ENCODE peak calls at places on chromosomes 2 and 18, in seven cellular contexts. M is stimulated activated naive CD8-positive, alpha-beta T cell treated with anti-CD3 and anti-CD28 coated beads, Interleukin-15, Interleukin-2, amounts not matched to agents 100 U/mL and 50 U/mL, for 24 hours; O is anterior cingulate cortex; K is AG04449; Q is body of pancreas; F is GM10248; J is D341Med. P is an unnamed sample.
A peak's percentile ranks its signal among the peaks of the same experiment; 100 is the strongest.

GRCh38 chr2:61179701-61180639 is 18.0 kb downstream of the C2orf74 start:
- DNase-seq in M (no peak), O (no peak), K (no peak), Q (peak; percentile 87), F (no peak), J (no peak), P (peak; percentile 70)

GRCh38 chr18:58590231-58590630 is 38.7 kb downstream of the ALPK2 start:
- DNase-seq in M (no peak), O (no peak), K (no peak), Q (no peak), F (no peak), J (no peak), P (peak; percentile 93)

GRCh38 chr2:24930768-24931167 is 10.7 kb upstream of the ADCY3 start:
- DNase-seq in M (peak; percentile 37), O (no peak), K (no peak), Q (no peak), F (peak; percentile 82), J (no peak), P (peak; percentile 34)

GRCh38 chr2:128746356-128746755 is 427.7 kb upstream of the HS6ST1 start:
- DNase-seq in M (no peak), O (no peak), K (no peak), Q (peak; percentile 89), F (no peak), J (no peak), P (peak; percentile 95)

GRCh38 chr2:185145316-185146121 is 547.2 kb downstream of the ZNF804A start:
- DNase-seq in M (no peak), O (no peak), K (no peak), Q (no peak), F (no peak), J (no peak), P (no peak)

GRCh38 chr2:208407667-208408066 is 1.1 kb downstream of the PTH2R start:
- DNase-seq in M (no peak), O (no peak), K (no peak), Q (peak; percentile 30), F (peak; percentile 17), J (peak; percentile 51), P (peak; percentile 48)

GRCh38 chr18:62324355-62324828 is 718 bp upstream of the TNFRSF11A start:
- DNase-seq in M (no peak), O (no peak), K (no peak), Q (no peak), F (no peak), J (no peak), P (no peak)

GRCh38 chr18:8389391-8390340 is 219.6 kb upstream of the RAB12 start:
- DNase-seq in M (peak; percentile 24), O (no peak), K (peak; percentile 17), Q (peak; percentile 79), F (peak; percentile 58), J (peak; percentile 80), P (peak; percentile 89)

GRCh38 chr2:227653419-227653818 is 13.2 kb upstream of the SCYGR5 start:
- DNase-seq in M (no peak), O (no peak), K (peak; percentile 9), Q (no peak), F (no peak), J (no peak), P (no peak)

GRCh38 chr18:48875942-48876511 is 74.7 kb downstream of the SMAD7 start:
- DNase-seq in M (no peak), O (no peak), K (no peak), Q (no peak), F (no peak), J (no peak), P (no peak)

GRCh38 chr2:9745153-9745899 is 97.9 kb upstream of the TAF1B start:
- DNase-seq in M (no peak), O (no peak), K (no peak), Q (peak; percentile 71), F (no peak), J (no peak), P (no peak)

GRCh38 chr2:157229572-157229971 is 27.9 kb upstream of the GALNT5 start:
- DNase-seq in M (no peak), O (no peak), K (peak; percentile 69), Q (no peak), F (no peak), J (no peak), P (peak; percentile 86)

GRCh38 chr2:198953328-198953727 is 504.4 kb downstream of the SATB2 start:
- DNase-seq in M (no peak), O (no peak), K (no peak), Q (no peak), F (no peak), J (no peak), P (no peak)

GRCh38 chr2:86298411-86299390 is 38.7 kb downstream of the REEP1 start:
- DNase-seq in M (no peak), O (no peak), K (no peak), Q (peak; percentile 30), F (no peak), J (no peak), P (no peak)

GRCh38 chr18:46542545-46542944 is 114.5 kb downstream of the LOXHD1 start:
- DNase-seq in M (no peak), O (no peak), K (no peak), Q (no peak), F (no peak), J (no peak), P (peak; percentile 43)

GRCh38 chr2:70991742-70992141 is 2.9 kb downstream of the TEX261 start:
- DNase-seq in M (no peak), O (no peak), K (no peak), Q (no peak), F (no peak), J (no peak), P (no peak)

GRCh38 chr2:57990118-57990725 is 56.4 kb upstream of the VRK2 start:
- DNase-seq in M (no peak), O (no peak), K (no peak), Q (no peak), F (peak; percentile 24), J (no peak), P (no peak)

GRCh38 chr2:224716921-224717320 is 756 bp upstream of the CCDC195 start:
- DNase-seq in M (no peak), O (no peak), K (no peak), Q (no peak), F (no peak), J (no peak), P (no peak)

GRCh38 chr2:101152195-101153076 is 1.3 kb upstream of the TBC1D8 start:
- DNase-seq in M (peak; percentile 10), O (peak; percentile 23), K (no peak), Q (peak; percentile 56), F (peak; percentile 79), J (no peak), P (peak; percentile 28)

GRCh38 chr2:71596011-71596410 is 142.7 kb downstream of the DYSF start:
- DNase-seq in M (no peak), O (peak; percentile 39), K (no peak), Q (no peak), F (no peak), J (no peak), P (peak; percentile 62)

GRCh38 chr2:58521803-58522602 is 280.9 kb upstream of the FANCL start:
- DNase-seq in M (no peak), O (no peak), K (no peak), Q (no peak), F (no peak), J (peak; percentile 49), P (peak; percentile 55)

GRCh38 chr18:48931680-48932461 is 18.9 kb downstream of the SMAD7 start:
- DNase-seq in M (peak; percentile 46), O (no peak), K (no peak), Q (peak; percentile 33), F (peak; percentile 74), J (no peak), P (no peak)

GRCh38 chr18:58501033-58501432 is 127.9 kb downstream of the ALPK2 start:
- DNase-seq in M (no peak), O (no peak), K (no peak), Q (no peak), F (peak; percentile 40), J (no peak), P (no peak)

GRCh38 chr2:28643324-28643723 is 108.3 kb upstream of the PPP1CB start:
- DNase-seq in M (no peak), O (no peak), K (no peak), Q (peak; percentile 62), F (no peak), J (no peak), P (peak; percentile 56)

GRCh38 chr18:47251289-47252120 is at the start of gene SKOR2:
- DNase-seq in M (no peak), O (no peak), K (no peak), Q (no peak), F (no peak), J (peak; percentile 62), P (peak; percentile 11)

GRCh38 chr2:5590836-5591235 is 101.3 kb upstream of the SOX11 start:
- DNase-seq in M (no peak), O (no peak), K (no peak), Q (no peak), F (no peak), J (no peak), P (no peak)

P was measured in astrocyte of the hippocampus.